ENCODE peak calls at places on chromosomes 5 and 9, in eight cellular contexts. D is NCI-H1092 treated with DMSO at 0.1 percent for 48 hours, H is tibial artery, E is EH, K is Ammon's horn, O is heart left ventricle, A is fibroblast of mammary gland, Q is uterus. S is an unnamed sample.

GRCh38 chr5:173486355-173486754 is 130.1 kb downstream of the BOD1 start:
- DNase-seq in D (no peak), H (peak), E (peak), K (no peak), O (no peak), A (no peak), Q (no peak), S (no peak)

GRCh38 chr9:72858089-72858912 is 94.6 kb downstream of the ALDH1A1 start:
- DNase-seq in D (no peak), H (no peak), E (peak), K (no peak), O (no peak), A (peak), Q (no peak), S (no peak)

GRCh38 chr5:1772634-1773033 is 27.0 kb downstream of the MRPL36 start:
- DNase-seq in D (no peak), H (no peak), E (peak), K (no peak), O (no peak), A (peak), Q (no peak), S (no peak)

GRCh38 chr5:10424124-10424731 is 17.5 kb upstream of the ROPN1L start:
- DNase-seq in D (peak), H (no peak), E (peak), K (peak), O (peak), A (peak), Q (no peak), S (no peak)

GRCh38 chr9:134220311-134220710 is 55.9 kb upstream of the RNU6ATAC start:
- DNase-seq in D (no peak), H (no peak), E (no peak), K (no peak), O (no peak), A (no peak), Q (no peak), S (no peak)

GRCh38 chr9:4927701-4928100 is 57.4 kb upstream of the JAK2 start:
- DNase-seq in D (no peak), H (no peak), E (peak), K (no peak), O (no peak), A (peak), Q (no peak), S (no peak)

GRCh38 chr5:56053363-56053762 is 58.6 kb upstream of the IL6ST start:
- DNase-seq in D (no peak), H (no peak), E (no peak), K (no peak), O (no peak), A (no peak), Q (no peak), S (no peak)

GRCh38 chr5:31531543-31531887 is 378 bp downstream of the DROSHA start:
- DNase-seq in D (peak), H (no peak), E (peak), K (peak), O (no peak), A (peak), Q (no peak), S (peak)

GRCh38 chr9:123655681-123656423 is 274.1 kb downstream of the DENND1A start:
- DNase-seq in D (no peak), H (no peak), E (no peak), K (no peak), O (no peak), A (no peak), Q (no peak), S (no peak)

GRCh38 chr9:29691758-29692407 is 2118.6 kb upstream of the C9orf72 start:
- DNase-seq in D (peak), H (no peak), E (no peak), K (peak), O (no peak), A (peak), Q (no peak), S (no peak)

GRCh38 chr9:92657296-92658094 is 12.4 kb downstream of the IPPK start:
- DNase-seq in D (no peak), H (no peak), E (no peak), K (peak), O (no peak), A (peak), Q (no peak), S (no peak)

GRCh38 chr5:55063220-55063863 is 39.1 kb upstream of the GZMA start:
- DNase-seq in D (no peak), H (no peak), E (peak), K (no peak), O (no peak), A (peak), Q (no peak), S (no peak)

GRCh38 chr5:71925608-71926091 is 181.6 kb upstream of the MAP1B start:
- DNase-seq in D (peak), H (no peak), E (peak), K (no peak), O (peak), A (no peak), Q (no peak), S (no peak)

GRCh38 chr9:94014066-94014654 is 59.0 kb upstream of the BARX1 start:
- DNase-seq in D (peak), H (no peak), E (peak), K (peak), O (no peak), A (peak), Q (no peak), S (no peak)

GRCh38 chr5:163473613-163474243 is 13.3 kb downstream of the HMMR start:
- DNase-seq in D (no peak), H (no peak), E (peak), K (no peak), O (no peak), A (peak), Q (no peak), S (no peak)

GRCh38 chr9:120396418-120396817 is 183.5 kb downstream of the CDK5RAP2 start:
- DNase-seq in D (no peak), H (no peak), E (no peak), K (no peak), O (no peak), A (no peak), Q (no peak), S (no peak)

GRCh38 chr5:28369418-28369817 is 1331.0 kb upstream of the CDH9 start:
- DNase-seq in D (no peak), H (no peak), E (no peak), K (no peak), O (no peak), A (no peak), Q (no peak), S (no peak)

GRCh38 chr9:93662952-93663572 is 86.7 kb downstream of the PHF2 start:
- DNase-seq in D (no peak), H (peak), E (no peak), K (no peak), O (no peak), A (no peak), Q (no peak), S (no peak)

GRCh38 chr5:181223041-181223728 is at the start of gene TRIM41:
- DNase-seq in D (no peak), H (peak), E (peak), K (peak), O (peak), A (peak), Q (peak), S (peak)

GRCh38 chr9:103617046-103617445 is 477.1 kb upstream of the SMC2 start:
- DNase-seq in D (no peak), H (no peak), E (no peak), K (peak), O (no peak), A (no peak), Q (no peak), S (no peak)

S was measured in Right ventricle myocardium superior.